ENCODE peak calls at places on chromosomes 13 and 19, in six cellular contexts. P is tibial nerve, Z is mesendoderm, K is Peyer's patch, I is uterus, V is kidney epithelial cell. G is an unnamed sample.

GRCh38 chr13:44605711-44606110 is 29.6 kb upstream of the TSC22D1 start:
- DNase-seq in V (no peak), Z (no peak), K (no peak), I (no peak), P (no peak), G (no peak)

GRCh38 chr13:113744197-113745000 is 14.6 kb upstream of the TMEM255B start:
- DNase-seq in V (no peak), P (no peak), I (no peak), K (peak; percentile 53), Z (no peak), G (no peak)

GRCh38 chr13:49587311-49587847 is 2.0 kb upstream of the RCBTB1 start:
- DNase-seq in V (no peak), I (no peak), P (no peak), Z (no peak), K (no peak), G (peak; percentile 28)

GRCh38 chr19:53183146-53183545 is 10.0 kb downstream of the ZNF665 start:
- DNase-seq in P (no peak), V (no peak), I (no peak), K (no peak), Z (peak; percentile 79), G (no peak)

GRCh38 chr19:38399537-38399936 is 3.4 kb upstream of the FAM98C start:
- DNase-seq in Z (no peak), K (no peak), P (no peak), I (no peak), V (no peak), G (no peak)

GRCh38 chr13:51785592-51786424 is 18.2 kb downstream of the DHRS12 start:
- DNase-seq in P (peak; percentile 53), Z (peak; percentile 80), I (peak; percentile 57), V (no peak), K (no peak), G (no peak)

GRCh38 chr19:36547001-36547732 is 19.1 kb upstream of the ZNF260 start:
- DNase-seq in P (no peak), K (no peak), I (no peak), V (no peak), Z (peak; percentile 66), G (no peak)

GRCh38 chr13:79776538-79776937 is 295.6 kb downstream of the NDFIP2 start:
- DNase-seq in Z (no peak), K (no peak), I (no peak), V (no peak), P (no peak), G (no peak)

GRCh38 chr19:18225702-18226468 is at the start of gene PDE4C:
- DNase-seq in K (no peak), I (peak; percentile 26), Z (no peak), P (no peak), V (no peak), G (no peak)

GRCh38 chr13:101383595-101383994 is 32.7 kb downstream of the NALCN start:
- DNase-seq in V (no peak), P (no peak), I (no peak), K (no peak), Z (no peak), G (no peak)

GRCh38 chr13:111668451-111668850 is 348.0 kb downstream of the TEX29 start:
- DNase-seq in K (peak; percentile 34), P (peak; percentile 1), Z (no peak), V (no peak), I (no peak), G (no peak)

GRCh38 chr19:55333870-55334269 is 5.8 kb upstream of the KMT5C start:
- DNase-seq in P (no peak), K (peak; percentile 86), I (no peak), Z (no peak), V (no peak), G (no peak)

GRCh38 chr19:2917275-2918184 is 16.8 kb downstream of the ZNF57 start:
- DNase-seq in K (no peak), P (no peak), Z (no peak), I (no peak), V (no peak), G (no peak)

GRCh38 chr13:102675115-102675514 is 19.7 kb downstream of the METTL21C start:
- DNase-seq in V (no peak), I (no peak), P (no peak), Z (no peak), K (no peak), G (no peak)
- H3K36me3 ChIP-seq in V (peaks cover 1% of the 10 kb centered on the region), I (no peaks in the 10 kb centered on the region), P (peaks cover 6% of the 10 kb centered on the region), Z (peaks cover 4% of the 10 kb centered on the region), K (no peaks in the 10 kb centered on the region), G (peaks cover 66% of the 10 kb centered on the region)

GRCh38 chr13:23347601-23348000 is 85.9 kb downstream of the SACS start:
- DNase-seq in V (no peak), I (no peak), K (no peak), P (no peak), Z (no peak), G (no peak)

GRCh38 chr13:23348270-23349126 is 85.0 kb downstream of the SACS start:
- DNase-seq in I (no peak), P (no peak), Z (peak; percentile 17), V (no peak), K (no peak), G (no peak)

GRCh38 chr13:23350009-23350408 is 83.5 kb downstream of the SACS start:
- DNase-seq in K (no peak), P (no peak), V (peak; percentile 56), I (no peak), Z (no peak), G (no peak)

GRCh38 chr13:23349127-23349897 is 84.2 kb downstream of the SACS start:
- DNase-seq in P (peak; percentile 10), Z (no peak), K (no peak), I (no peak), V (no peak), G (no peak)

GRCh38 chr13:23344923-23345322 is 88.6 kb downstream of the SACS start:
- DNase-seq in P (no peak), V (no peak), Z (no peak), K (no peak), I (no peak), G (no peak)
- H3K36me3 ChIP-seq in P (no peaks in the 10 kb centered on the region), V (peaks cover 2% of the 10 kb centered on the region), Z (no peaks in the 10 kb centered on the region), K (no peaks in the 10 kb centered on the region), I (no peaks in the 10 kb centered on the region), G (peaks cover 52% of the 10 kb centered on the region)

DNA sequence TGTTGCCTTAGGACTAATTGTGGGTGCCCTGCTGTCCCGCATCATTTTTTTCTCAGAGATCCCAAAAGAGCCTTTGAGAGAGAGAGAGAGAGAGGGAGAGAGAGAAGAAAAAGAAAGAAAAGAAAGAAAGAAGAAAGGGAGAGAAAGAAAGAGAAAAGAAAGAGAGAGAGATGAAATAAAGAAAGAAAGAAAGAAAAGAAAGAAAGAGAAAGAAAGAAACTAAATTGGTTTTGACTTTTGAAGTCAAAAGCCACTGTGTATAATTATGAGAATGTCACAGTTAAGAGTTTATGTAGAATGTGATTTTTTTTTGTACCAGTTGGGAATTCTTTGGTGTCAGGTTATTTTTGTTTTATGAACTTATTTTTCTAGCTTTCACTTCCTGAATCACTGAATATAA is 43.4 kb upstream of the AKAP11 start:
- DNase-seq in P (no peak), K (no peak), Z (no peak), V (no peak), I (no peak), G (no peak)
- H3K36me3 ChIP-seq in P (no peaks in the 10 kb centered on the region), K (no peaks in the 10 kb centered on the region), Z (no peaks in the 10 kb centered on the region), V (peaks cover 1% of the 10 kb centered on the region), I (no peaks in the 10 kb centered on the region), G (peaks cover 9% of the 10 kb centered on the region)

DNA sequence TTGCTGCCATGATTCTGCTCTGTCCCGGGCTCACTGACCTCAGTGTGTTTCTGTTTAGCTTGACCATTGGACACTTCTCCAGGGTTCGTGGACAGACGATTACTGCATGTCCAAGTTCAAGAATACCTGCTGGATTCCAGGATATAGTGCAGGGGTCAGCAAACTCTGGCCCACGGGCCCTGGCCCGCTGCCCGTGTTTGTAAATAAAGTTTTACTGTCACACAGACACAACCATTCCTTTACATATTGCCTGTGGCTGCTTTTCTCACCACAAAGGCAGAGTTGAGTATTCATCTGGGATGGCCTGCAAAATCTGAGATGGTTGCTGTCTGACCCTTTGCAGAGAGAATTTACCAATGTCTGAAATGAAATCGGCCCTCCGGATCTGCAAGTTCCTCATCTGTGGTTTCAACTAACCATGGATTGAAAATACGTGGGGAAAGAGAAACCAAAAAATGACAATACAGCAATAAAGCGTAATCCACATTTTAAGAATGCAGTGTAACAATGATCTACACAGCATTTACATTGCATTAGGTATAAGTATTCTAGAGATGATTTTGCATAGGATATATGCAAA is 25.9 kb upstream of the F2RL3 start:
- DNase-seq in Z (no peak), V (no peak), P (no peak), K (no peak), I (no peak), G (no peak)
- H3K36me3 ChIP-seq in Z (peaks cover 8% of the 10 kb centered on the region), V (peaks cover 3% of the 10 kb centered on the region), P (no peaks in the 10 kb centered on the region), K (peaks cover 5% of the 10 kb centered on the region), I (no peaks in the 10 kb centered on the region), G (peaks cover 69% of the 10 kb centered on the region)

GRCh38 chr13:21046203-21046602 is 15.2 kb downstream of the LATS2 start:
- DNase-seq in I (no peak), K (no peak), Z (no peak), P (no peak), V (no peak), G (no peak)
- H3K36me3 ChIP-seq in I (no peaks in the 10 kb centered on the region), K (no peaks in the 10 kb centered on the region), Z (peaks cover 2% of the 10 kb centered on the region), P (no peaks in the 10 kb centered on the region), V (no peaks in the 10 kb centered on the region), G (peaks cover 46% of the 10 kb centered on the region)

GRCh38 chr19:34181111-34181864 is 9.0 kb downstream of the LSM14A start:
- DNase-seq in I (no peak), Z (no peak), V (no peak), K (no peak), P (no peak), G (no peak)

GRCh38 chr19:34182125-34182524 is 9.8 kb downstream of the LSM14A start:
- DNase-seq in I (no peak), Z (no peak), P (no peak), K (no peak), V (no peak), G (no peak)

GRCh38 chr19:34180273-34180672 is 8.0 kb downstream of the LSM14A start:
- DNase-seq in I (no peak), V (no peak), Z (no peak), P (no peak), K (no peak), G (no peak)

GRCh38 chr19:34179066-34179465 is 6.8 kb downstream of the LSM14A start:
- DNase-seq in I (no peak), K (no peak), P (no peak), Z (no peak), V (no peak), G (no peak)

DNA sequence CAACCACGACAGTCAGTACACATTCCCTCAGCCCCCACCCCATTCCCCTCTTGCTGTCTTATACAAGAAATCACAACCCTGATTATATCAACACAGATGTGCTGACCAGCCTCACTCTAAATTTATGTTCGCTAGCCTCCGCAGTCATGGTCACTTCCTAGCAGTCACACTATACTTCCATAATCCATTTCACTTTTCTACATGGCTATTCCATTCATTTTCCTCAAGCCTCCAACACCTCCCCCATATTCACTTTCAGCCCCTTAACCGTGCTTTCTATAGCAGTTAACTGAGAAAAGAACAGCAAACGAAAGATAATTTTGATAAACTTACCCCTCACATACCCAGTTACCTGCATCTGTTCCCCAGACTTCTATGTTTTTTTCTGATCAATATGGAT is 8.4 kb downstream of the LSM14A start:
- DNase-seq in Z (no peak), K (no peak), P (no peak), I (no peak), V (no peak), G (no peak)
- H3K36me3 ChIP-seq in Z (no peaks in the 10 kb centered on the region), K (no peaks in the 10 kb centered on the region), P (no peaks in the 10 kb centered on the region), I (no peaks in the 10 kb centered on the region), V (peaks cover 1% of the 10 kb centered on the region), G (peaks cover 47% of the 10 kb centered on the region)

G was measured in SJSA1.